ENCODE peak calls at places on chromosomes 16 and 17, in nine cellular contexts. One of them, this sample, is unnamed.

GRCh38 chr16:2882460-2883026 is 472 bp upstream of the FLYWCH2 start:
- DNase-seq in T-helper 9 cell: peak
- DNase-seq in EL: peak
- DNase-seq in dorsolateral prefrontal cortex: peak
- DNase-seq in AML-193: peak
- DNase-seq in stimulated activated CD4-positive, alpha-beta T cell treated with anti-CD3 and anti-CD28 coated beads, TNF-alpha, amount 100 ng/mL, for 48 hours: peak
- DNase-seq in activated CD4-positive, alpha-beta T cell treated with anti-CD3 and anti-CD28 coated beads for 36 hours: peak
- DNase-seq in glomerular endothelial cell: peak
- DNase-seq in thoracic aorta: peak
- DNase-seq in this sample: peak

GRCh38 chr16:2988590-2989099 is 8.4 kb upstream of the PKMYT1 start:
- DNase-seq in thoracic aorta: no peak
- DNase-seq in T-helper 9 cell: no peak
- DNase-seq in dorsolateral prefrontal cortex: no peak
- DNase-seq in stimulated activated CD4-positive, alpha-beta T cell treated with anti-CD3 and anti-CD28 coated beads, TNF-alpha, amount 100 ng/mL, for 48 hours: no peak
- DNase-seq in glomerular endothelial cell: no peak
- DNase-seq in AML-193: no peak
- DNase-seq in EL: no peak
- DNase-seq in activated CD4-positive, alpha-beta T cell treated with anti-CD3 and anti-CD28 coated beads for 36 hours: no peak
- DNase-seq in this sample: no peak

GRCh38 chr17:77475012-77475976 is 334.5 kb downstream of the SEC14L1 start:
- DNase-seq in EL: peak
- DNase-seq in AML-193: no peak
- DNase-seq in thoracic aorta: no peak
- DNase-seq in stimulated activated CD4-positive, alpha-beta T cell treated with anti-CD3 and anti-CD28 coated beads, TNF-alpha, amount 100 ng/mL, for 48 hours: no peak
- DNase-seq in T-helper 9 cell: peak
- DNase-seq in dorsolateral prefrontal cortex: no peak
- DNase-seq in activated CD4-positive, alpha-beta T cell treated with anti-CD3 and anti-CD28 coated beads for 36 hours: peak
- DNase-seq in glomerular endothelial cell: no peak
- DNase-seq in this sample: peak

GRCh38 chr17:30969989-30970680 is 704 bp upstream of the RNF135 start:
- DNase-seq in activated CD4-positive, alpha-beta T cell treated with anti-CD3 and anti-CD28 coated beads for 36 hours: peak
- DNase-seq in glomerular endothelial cell: no peak
- DNase-seq in AML-193: no peak
- DNase-seq in thoracic aorta: no peak
- DNase-seq in stimulated activated CD4-positive, alpha-beta T cell treated with anti-CD3 and anti-CD28 coated beads, TNF-alpha, amount 100 ng/mL, for 48 hours: no peak
- DNase-seq in T-helper 9 cell: no peak
- DNase-seq in dorsolateral prefrontal cortex: no peak
- DNase-seq in EL: no peak
- DNase-seq in this sample: no peak

GRCh38 chr17:34379876-34380275 is 16.8 kb upstream of the CCL1 start:
- DNase-seq in AML-193: no peak
- DNase-seq in thoracic aorta: no peak
- DNase-seq in stimulated activated CD4-positive, alpha-beta T cell treated with anti-CD3 and anti-CD28 coated beads, TNF-alpha, amount 100 ng/mL, for 48 hours: no peak
- DNase-seq in dorsolateral prefrontal cortex: no peak
- DNase-seq in activated CD4-positive, alpha-beta T cell treated with anti-CD3 and anti-CD28 coated beads for 36 hours: no peak
- DNase-seq in glomerular endothelial cell: no peak
- DNase-seq in EL: no peak
- DNase-seq in T-helper 9 cell: no peak
- DNase-seq in this sample: no peak

GRCh38 chr17:41784207-41784744 is 2.2 kb downstream of the JUP start:
- DNase-seq in stimulated activated CD4-positive, alpha-beta T cell treated with anti-CD3 and anti-CD28 coated beads, TNF-alpha, amount 100 ng/mL, for 48 hours: no peak
- DNase-seq in activated CD4-positive, alpha-beta T cell treated with anti-CD3 and anti-CD28 coated beads for 36 hours: no peak
- DNase-seq in glomerular endothelial cell: no peak
- DNase-seq in EL: peak
- DNase-seq in dorsolateral prefrontal cortex: no peak
- DNase-seq in AML-193: peak
- DNase-seq in T-helper 9 cell: no peak
- DNase-seq in thoracic aorta: no peak
- DNase-seq in this sample: peak

GRCh38 chr16:88727871-88728270 is 21.6 kb downstream of the CTU2 start:
- DNase-seq in AML-193: no peak
- DNase-seq in glomerular endothelial cell: no peak
- DNase-seq in dorsolateral prefrontal cortex: no peak
- DNase-seq in T-helper 9 cell: no peak
- DNase-seq in stimulated activated CD4-positive, alpha-beta T cell treated with anti-CD3 and anti-CD28 coated beads, TNF-alpha, amount 100 ng/mL, for 48 hours: no peak
- DNase-seq in activated CD4-positive, alpha-beta T cell treated with anti-CD3 and anti-CD28 coated beads for 36 hours: no peak
- DNase-seq in thoracic aorta: no peak
- DNase-seq in EL: no peak
- DNase-seq in this sample: no peak

GRCh38 chr17:75277664-75278071 is 6.6 kb upstream of the MIF4GD start:
- DNase-seq in EL: peak
- DNase-seq in AML-193: no peak
- DNase-seq in thoracic aorta: no peak
- DNase-seq in stimulated activated CD4-positive, alpha-beta T cell treated with anti-CD3 and anti-CD28 coated beads, TNF-alpha, amount 100 ng/mL, for 48 hours: no peak
- DNase-seq in dorsolateral prefrontal cortex: no peak
- DNase-seq in glomerular endothelial cell: no peak
- DNase-seq in T-helper 9 cell: no peak
- DNase-seq in activated CD4-positive, alpha-beta T cell treated with anti-CD3 and anti-CD28 coated beads for 36 hours: no peak
- DNase-seq in this sample: no peak

GRCh38 chr17:5942687-5943086 is 127.5 kb upstream of the WSCD1 start:
- DNase-seq in stimulated activated CD4-positive, alpha-beta T cell treated with anti-CD3 and anti-CD28 coated beads, TNF-alpha, amount 100 ng/mL, for 48 hours: no peak
- DNase-seq in AML-193: no peak
- DNase-seq in thoracic aorta: no peak
- DNase-seq in EL: no peak
- DNase-seq in glomerular endothelial cell: no peak
- DNase-seq in dorsolateral prefrontal cortex: no peak
- DNase-seq in T-helper 9 cell: no peak
- DNase-seq in activated CD4-positive, alpha-beta T cell treated with anti-CD3 and anti-CD28 coated beads for 36 hours: no peak
- DNase-seq in this sample: no peak

GRCh38 chr16:85651822-85652430 is 36.8 kb downstream of the GINS2 start:
- DNase-seq in T-helper 9 cell: no peak
- DNase-seq in dorsolateral prefrontal cortex: no peak
- DNase-seq in thoracic aorta: no peak
- DNase-seq in stimulated activated CD4-positive, alpha-beta T cell treated with anti-CD3 and anti-CD28 coated beads, TNF-alpha, amount 100 ng/mL, for 48 hours: no peak
- DNase-seq in EL: peak
- DNase-seq in activated CD4-positive, alpha-beta T cell treated with anti-CD3 and anti-CD28 coated beads for 36 hours: no peak
- DNase-seq in glomerular endothelial cell: no peak
- DNase-seq in AML-193: no peak
- DNase-seq in this sample: no peak

GRCh38 chr16:72783716-72784320 is 264.1 kb downstream of the ZFHX3 start:
- DNase-seq in AML-193: no peak
- DNase-seq in dorsolateral prefrontal cortex: no peak
- DNase-seq in glomerular endothelial cell: no peak
- DNase-seq in thoracic aorta: no peak
- DNase-seq in T-helper 9 cell: no peak
- DNase-seq in activated CD4-positive, alpha-beta T cell treated with anti-CD3 and anti-CD28 coated beads for 36 hours: no peak
- DNase-seq in EL: peak
- DNase-seq in stimulated activated CD4-positive, alpha-beta T cell treated with anti-CD3 and anti-CD28 coated beads, TNF-alpha, amount 100 ng/mL, for 48 hours: no peak
- DNase-seq in this sample: no peak

GRCh38 chr17:18059283-18059682 is 20.1 kb downstream of the GID4 start:
- DNase-seq in EL: no peak
- DNase-seq in thoracic aorta: no peak
- DNase-seq in glomerular endothelial cell: no peak
- DNase-seq in AML-193: no peak
- DNase-seq in activated CD4-positive, alpha-beta T cell treated with anti-CD3 and anti-CD28 coated beads for 36 hours: no peak
- DNase-seq in stimulated activated CD4-positive, alpha-beta T cell treated with anti-CD3 and anti-CD28 coated beads, TNF-alpha, amount 100 ng/mL, for 48 hours: no peak
- DNase-seq in T-helper 9 cell: no peak
- DNase-seq in dorsolateral prefrontal cortex: no peak
- DNase-seq in this sample: no peak

GRCh38 chr17:64534187-64534586 is 27.4 kb downstream of the CEP95 start:
- DNase-seq in thoracic aorta: no peak
- DNase-seq in stimulated activated CD4-positive, alpha-beta T cell treated with anti-CD3 and anti-CD28 coated beads, TNF-alpha, amount 100 ng/mL, for 48 hours: no peak
- DNase-seq in dorsolateral prefrontal cortex: no peak
- DNase-seq in AML-193: peak
- DNase-seq in activated CD4-positive, alpha-beta T cell treated with anti-CD3 and anti-CD28 coated beads for 36 hours: peak
- DNase-seq in glomerular endothelial cell: no peak
- DNase-seq in EL: peak
- DNase-seq in T-helper 9 cell: no peak
- DNase-seq in this sample: no peak

GRCh38 chr17:2782030-2782429 is 14.2 kb upstream of the RAP1GAP2 start:
- DNase-seq in dorsolateral prefrontal cortex: no peak
- DNase-seq in T-helper 9 cell: no peak
- DNase-seq in AML-193: no peak
- DNase-seq in glomerular endothelial cell: no peak
- DNase-seq in activated CD4-positive, alpha-beta T cell treated with anti-CD3 and anti-CD28 coated beads for 36 hours: no peak
- DNase-seq in thoracic aorta: no peak
- DNase-seq in EL: peak
- DNase-seq in stimulated activated CD4-positive, alpha-beta T cell treated with anti-CD3 and anti-CD28 coated beads, TNF-alpha, amount 100 ng/mL, for 48 hours: no peak
- DNase-seq in this sample: no peak

GRCh38 chr17:76695059-76695892 is 15.5 kb downstream of the MXRA7 start:
- DNase-seq in thoracic aorta: no peak
- DNase-seq in stimulated activated CD4-positive, alpha-beta T cell treated with anti-CD3 and anti-CD28 coated beads, TNF-alpha, amount 100 ng/mL, for 48 hours: no peak
- DNase-seq in activated CD4-positive, alpha-beta T cell treated with anti-CD3 and anti-CD28 coated beads for 36 hours: no peak
- DNase-seq in AML-193: no peak
- DNase-seq in T-helper 9 cell: no peak
- DNase-seq in EL: no peak
- DNase-seq in dorsolateral prefrontal cortex: no peak
- DNase-seq in glomerular endothelial cell: no peak
- DNase-seq in this sample: no peak

GRCh38 chr17:39863918-39864746 is at the start of gene IKZF3:
- DNase-seq in dorsolateral prefrontal cortex: no peak
- DNase-seq in stimulated activated CD4-positive, alpha-beta T cell treated with anti-CD3 and anti-CD28 coated beads, TNF-alpha, amount 100 ng/mL, for 48 hours: peak
- DNase-seq in glomerular endothelial cell: no peak
- DNase-seq in activated CD4-positive, alpha-beta T cell treated with anti-CD3 and anti-CD28 coated beads for 36 hours: peak
- DNase-seq in thoracic aorta: no peak
- DNase-seq in T-helper 9 cell: peak
- DNase-seq in AML-193: no peak
- DNase-seq in EL: peak
- DNase-seq in this sample: peak

GRCh38 chr17:29019475-29020181 is 13.8 kb upstream of the SEZ6 start:
- DNase-seq in AML-193: no peak
- DNase-seq in activated CD4-positive, alpha-beta T cell treated with anti-CD3 and anti-CD28 coated beads for 36 hours: no peak
- DNase-seq in thoracic aorta: no peak
- DNase-seq in EL: no peak
- DNase-seq in stimulated activated CD4-positive, alpha-beta T cell treated with anti-CD3 and anti-CD28 coated beads, TNF-alpha, amount 100 ng/mL, for 48 hours: no peak
- DNase-seq in dorsolateral prefrontal cortex: no peak
- DNase-seq in glomerular endothelial cell: no peak
- DNase-seq in T-helper 9 cell: no peak
- DNase-seq in this sample: no peak

GRCh38 chr17:39852239-39852638 is 11.9 kb downstream of the IKZF3 start:
- DNase-seq in stimulated activated CD4-positive, alpha-beta T cell treated with anti-CD3 and anti-CD28 coated beads, TNF-alpha, amount 100 ng/mL, for 48 hours: no peak
- DNase-seq in EL: no peak
- DNase-seq in glomerular endothelial cell: no peak
- DNase-seq in dorsolateral prefrontal cortex: no peak
- DNase-seq in thoracic aorta: no peak
- DNase-seq in activated CD4-positive, alpha-beta T cell treated with anti-CD3 and anti-CD28 coated beads for 36 hours: no peak
- DNase-seq in AML-193: no peak
- DNase-seq in T-helper 9 cell: no peak
- DNase-seq in this sample: no peak

GRCh38 chr17:77346765-77347164 is 206.0 kb downstream of the SEC14L1 start:
- DNase-seq in T-helper 9 cell: no peak
- DNase-seq in dorsolateral prefrontal cortex: no peak
- DNase-seq in AML-193: no peak
- DNase-seq in thoracic aorta: no peak
- DNase-seq in EL: no peak
- DNase-seq in stimulated activated CD4-positive, alpha-beta T cell treated with anti-CD3 and anti-CD28 coated beads, TNF-alpha, amount 100 ng/mL, for 48 hours: no peak
- DNase-seq in activated CD4-positive, alpha-beta T cell treated with anti-CD3 and anti-CD28 coated beads for 36 hours: no peak
- DNase-seq in glomerular endothelial cell: no peak
- DNase-seq in this sample: no peak

GRCh38 chr16:84001726-84002125 is 33.7 kb downstream of the NECAB2 start:
- DNase-seq in AML-193: no peak
- DNase-seq in stimulated activated CD4-positive, alpha-beta T cell treated with anti-CD3 and anti-CD28 coated beads, TNF-alpha, amount 100 ng/mL, for 48 hours: no peak
- DNase-seq in dorsolateral prefrontal cortex: no peak
- DNase-seq in thoracic aorta: no peak
- DNase-seq in EL: no peak
- DNase-seq in T-helper 9 cell: no peak
- DNase-seq in activated CD4-positive, alpha-beta T cell treated with anti-CD3 and anti-CD28 coated beads for 36 hours: no peak
- DNase-seq in glomerular endothelial cell: no peak
- DNase-seq in this sample: no peak

GRCh38 chr16:70395345-70395901 is 43.5 kb downstream of the ST3GAL2 start:
- DNase-seq in activated CD4-positive, alpha-beta T cell treated with anti-CD3 and anti-CD28 coated beads for 36 hours: peak
- DNase-seq in T-helper 9 cell: peak
- DNase-seq in dorsolateral prefrontal cortex: no peak
- DNase-seq in AML-193: peak
- DNase-seq in thoracic aorta: no peak
- DNase-seq in glomerular endothelial cell: no peak
- DNase-seq in stimulated activated CD4-positive, alpha-beta T cell treated with anti-CD3 and anti-CD28 coated beads, TNF-alpha, amount 100 ng/mL, for 48 hours: peak
- DNase-seq in EL: peak
- DNase-seq in this sample: peak

GRCh38 chr16:69084301-69084700 is 21.2 kb upstream of the HAS3 start:
- DNase-seq in EL: no peak
- DNase-seq in T-helper 9 cell: no peak
- DNase-seq in stimulated activated CD4-positive, alpha-beta T cell treated with anti-CD3 and anti-CD28 coated beads, TNF-alpha, amount 100 ng/mL, for 48 hours: no peak
- DNase-seq in AML-193: no peak
- DNase-seq in activated CD4-positive, alpha-beta T cell treated with anti-CD3 and anti-CD28 coated beads for 36 hours: no peak
- DNase-seq in thoracic aorta: no peak
- DNase-seq in glomerular endothelial cell: no peak
- DNase-seq in dorsolateral prefrontal cortex: no peak
- DNase-seq in this sample: no peak

GRCh38 chr16:27840311-27841060 is 223.0 kb downstream of the GSG1L start:
- DNase-seq in AML-193: no peak
- DNase-seq in activated CD4-positive, alpha-beta T cell treated with anti-CD3 and anti-CD28 coated beads for 36 hours: no peak
- DNase-seq in EL: no peak
- DNase-seq in dorsolateral prefrontal cortex: no peak
- DNase-seq in glomerular endothelial cell: no peak
- DNase-seq in thoracic aorta: no peak
- DNase-seq in stimulated activated CD4-positive, alpha-beta T cell treated with anti-CD3 and anti-CD28 coated beads, TNF-alpha, amount 100 ng/mL, for 48 hours: no peak
- DNase-seq in T-helper 9 cell: no peak
- DNase-seq in this sample: no peak

GRCh38 chr16:27225536-27226360 is 22.4 kb downstream of the KDM8 start:
- DNase-seq in stimulated activated CD4-positive, alpha-beta T cell treated with anti-CD3 and anti-CD28 coated beads, TNF-alpha, amount 100 ng/mL, for 48 hours: no peak
- DNase-seq in glomerular endothelial cell: no peak
- DNase-seq in thoracic aorta: no peak
- DNase-seq in T-helper 9 cell: no peak
- DNase-seq in activated CD4-positive, alpha-beta T cell treated with anti-CD3 and anti-CD28 coated beads for 36 hours: no peak
- DNase-seq in dorsolateral prefrontal cortex: no peak
- DNase-seq in AML-193: no peak
- DNase-seq in EL: no peak
- DNase-seq in this sample: no peak

GRCh38 chr16:2774161-2774891 is 2.8 kb downstream of the ELOB start:
- DNase-seq in glomerular endothelial cell: no peak
- DNase-seq in dorsolateral prefrontal cortex: no peak
- DNase-seq in activated CD4-positive, alpha-beta T cell treated with anti-CD3 and anti-CD28 coated beads for 36 hours: no peak
- DNase-seq in stimulated activated CD4-positive, alpha-beta T cell treated with anti-CD3 and anti-CD28 coated beads, TNF-alpha, amount 100 ng/mL, for 48 hours: no peak
- DNase-seq in AML-193: no peak
- DNase-seq in EL: no peak
- DNase-seq in thoracic aorta: no peak
- DNase-seq in T-helper 9 cell: no peak
- DNase-seq in this sample: no peak

GRCh38 chr17:29043539-29044165 is 711 bp downstream of the PIPOX start:
- DNase-seq in EL: no peak
- DNase-seq in thoracic aorta: no peak
- DNase-seq in AML-193: no peak
- DNase-seq in dorsolateral prefrontal cortex: no peak
- DNase-seq in T-helper 9 cell: no peak
- DNase-seq in glomerular endothelial cell: no peak
- DNase-seq in stimulated activated CD4-positive, alpha-beta T cell treated with anti-CD3 and anti-CD28 coated beads, TNF-alpha, amount 100 ng/mL, for 48 hours: no peak
- DNase-seq in activated CD4-positive, alpha-beta T cell treated with anti-CD3 and anti-CD28 coated beads for 36 hours: no peak
- DNase-seq in this sample: peak

GRCh38 chr17:78419970-78420820 is 41.7 kb downstream of the PGS1 start:
- DNase-seq in activated CD4-positive, alpha-beta T cell treated with anti-CD3 and anti-CD28 coated beads for 36 hours: no peak
- DNase-seq in stimulated activated CD4-positive, alpha-beta T cell treated with anti-CD3 and anti-CD28 coated beads, TNF-alpha, amount 100 ng/mL, for 48 hours: no peak
- DNase-seq in thoracic aorta: no peak
- DNase-seq in T-helper 9 cell: no peak
- DNase-seq in glomerular endothelial cell: no peak
- DNase-seq in dorsolateral prefrontal cortex: no peak
- DNase-seq in EL: no peak
- DNase-seq in AML-193: no peak
- DNase-seq in this sample: no peak

GRCh38 chr16:87367556-87367955 is 16.0 kb downstream of the FBXO31 start:
- DNase-seq in stimulated activated CD4-positive, alpha-beta T cell treated with anti-CD3 and anti-CD28 coated beads, TNF-alpha, amount 100 ng/mL, for 48 hours: no peak
- DNase-seq in activated CD4-positive, alpha-beta T cell treated with anti-CD3 and anti-CD28 coated beads for 36 hours: no peak
- DNase-seq in T-helper 9 cell: no peak
- DNase-seq in EL: no peak
- DNase-seq in glomerular endothelial cell: no peak
- DNase-seq in AML-193: no peak
- DNase-seq in thoracic aorta: no peak
- DNase-seq in dorsolateral prefrontal cortex: no peak
- DNase-seq in this sample: no peak

GRCh38 chr16:12186774-12187335 is 210.3 kb downstream of the SNX29 start:
- DNase-seq in activated CD4-positive, alpha-beta T cell treated with anti-CD3 and anti-CD28 coated beads for 36 hours: no peak
- DNase-seq in dorsolateral prefrontal cortex: no peak
- DNase-seq in AML-193: no peak
- DNase-seq in EL: no peak
- DNase-seq in T-helper 9 cell: no peak
- DNase-seq in glomerular endothelial cell: no peak
- DNase-seq in thoracic aorta: no peak
- DNase-seq in stimulated activated CD4-positive, alpha-beta T cell treated with anti-CD3 and anti-CD28 coated beads, TNF-alpha, amount 100 ng/mL, for 48 hours: no peak
- DNase-seq in this sample: no peak

GRCh38 chr16:3282103-3282746 is 1.1 kb upstream of the ZNF263 start:
- DNase-seq in thoracic aorta: no peak
- DNase-seq in stimulated activated CD4-positive, alpha-beta T cell treated with anti-CD3 and anti-CD28 coated beads, TNF-alpha, amount 100 ng/mL, for 48 hours: no peak
- DNase-seq in dorsolateral prefrontal cortex: no peak
- DNase-seq in AML-193: peak
- DNase-seq in EL: peak
- DNase-seq in glomerular endothelial cell: no peak
- DNase-seq in T-helper 9 cell: no peak
- DNase-seq in activated CD4-positive, alpha-beta T cell treated with anti-CD3 and anti-CD28 coated beads for 36 hours: no peak
- DNase-seq in this sample: peak

GRCh38 chr16:68732068-68732680 is 4.9 kb upstream of the CDH1 start:
- DNase-seq in stimulated activated CD4-positive, alpha-beta T cell treated with anti-CD3 and anti-CD28 coated beads, TNF-alpha, amount 100 ng/mL, for 48 hours: no peak
- DNase-seq in dorsolateral prefrontal cortex: no peak
- DNase-seq in EL: peak
- DNase-seq in thoracic aorta: no peak
- DNase-seq in activated CD4-positive, alpha-beta T cell treated with anti-CD3 and anti-CD28 coated beads for 36 hours: no peak
- DNase-seq in glomerular endothelial cell: no peak
- DNase-seq in T-helper 9 cell: no peak
- DNase-seq in AML-193: no peak
- DNase-seq in this sample: no peak